ENCODE peak calls at places on chromosomes 4 and X, in nine cellular contexts. X is T-helper 1 cell; S is stromal cell of bone marrow; P is naive B cell; Y is stimulated activated CD4-positive, alpha-beta T cell treated with anti-CD3 and anti-CD28 coated beads, TNF-alpha, amount 100 ng/mL, for 24 hours; Z is fibroblast of gingiva; L is amniotic stem cell; K is GM23248; B is hepatic stellate cell. H is an unnamed sample.

GRCh38 chr4:19689511-19689910 is 562.2 kb upstream of the SLIT2 start:
- DNase-seq in X (no peak), S (peak), P (no peak), Y (no peak), Z (peak), L (peak), K (peak), B (peak), H (no peak)

GRCh38 chrX:8921615-8922014 is 112.3 kb downstream of the FAM9B start:
- DNase-seq in X (no peak), S (no peak), P (no peak), Y (no peak), Z (no peak), L (no peak), K (no peak), B (no peak), H (no peak)

GRCh38 chr4:9944431-9945425 is 76.6 kb downstream of the SLC2A9 start:
- DNase-seq in X (no peak), S (no peak), P (no peak), Y (no peak), Z (no peak), L (no peak), K (peak), B (no peak), H (no peak)

GRCh38 chrX:37755073-37755472 is 24.8 kb upstream of the CYBB start:
- DNase-seq in X (no peak), S (no peak), P (peak), Y (no peak), Z (no peak), L (no peak), K (no peak), B (no peak), H (peak)

GRCh38 chr4:102344955-102345794 is at the start of gene SLC39A8:
- DNase-seq in X (peak), S (peak), P (peak), Y (peak), Z (peak), L (peak), K (peak), B (peak), H (peak)

GRCh38 chr4:146520894-146521542 is 722 bp downstream of the SLC10A7 start:
- DNase-seq in X (no peak), S (peak), P (peak), Y (peak), Z (peak), L (peak), K (peak), B (peak), H (peak)

GRCh38 chrX:42466706-42467105 is 311.3 kb downstream of the PPP1R2C start:
- DNase-seq in X (no peak), S (no peak), P (no peak), Y (no peak), Z (no peak), L (no peak), K (no peak), B (no peak), H (no peak)

GRCh38 chrX:47561653-47562151 is 697 bp downstream of the ARAF start:
- DNase-seq in X (no peak), S (no peak), P (no peak), Y (no peak), Z (no peak), L (no peak), K (no peak), B (no peak), H (no peak)

GRCh38 chr4:742742-743311 is 37.2 kb downstream of the PCGF3 start:
- DNase-seq in X (peak), S (no peak), P (peak), Y (peak), Z (no peak), L (no peak), K (peak), B (peak), H (peak)

GRCh38 chrX:153460826-153461225 is 9.6 kb downstream of the HAUS7 start:
- DNase-seq in X (no peak), S (no peak), P (peak), Y (peak), Z (peak), L (no peak), K (peak), B (peak), H (peak)

GRCh38 chrX:79270401-79270800 is 96.7 kb downstream of the ITM2A start:
- DNase-seq in X (peak), S (no peak), P (peak), Y (peak), Z (peak), L (no peak), K (no peak), B (no peak), H (peak)

GRCh38 chr4:120877021-120877420 is 45.5 kb downstream of the PRDM5 start:
- DNase-seq in X (no peak), S (no peak), P (no peak), Y (no peak), Z (no peak), L (no peak), K (no peak), B (no peak), H (no peak)

GRCh38 chr4:173529505-173530325 is at the start of gene HAND2:
- DNase-seq in X (no peak), S (no peak), P (no peak), Y (no peak), Z (peak), L (peak), K (peak), B (peak), H (no peak)

GRCh38 chr4:185005209-185005819 is 13.0 kb upstream of the HELT start:
- DNase-seq in X (peak), S (peak), P (peak), Y (peak), Z (peak), L (peak), K (peak), B (peak), H (peak)

GRCh38 chrX:153487590-153488071 is 7.1 kb upstream of the BGN start:
- DNase-seq in X (no peak), S (no peak), P (no peak), Y (no peak), Z (no peak), L (no peak), K (peak), B (no peak), H (no peak)

GRCh38 chr4:157779084-157779483 is 393.7 kb downstream of the GASK1B start:
- DNase-seq in X (no peak), S (no peak), P (no peak), Y (no peak), Z (no peak), L (no peak), K (no peak), B (no peak), H (peak)

GRCh38 chrX:122565952-122566351 is 618.1 kb upstream of the GRIA3 start:
- DNase-seq in X (no peak), S (peak), P (no peak), Y (no peak), Z (peak), L (peak), K (peak), B (peak), H (no peak)

GRCh38 chr4:138967313-138967712 is 48.3 kb upstream of the NOCT start:
- DNase-seq in X (no peak), S (no peak), P (no peak), Y (no peak), Z (no peak), L (no peak), K (no peak), B (no peak), H (no peak)

GRCh38 chrX:111127038-111127437 is 31.0 kb downstream of the PAK3 start:
- DNase-seq in X (no peak), S (no peak), P (no peak), Y (no peak), Z (no peak), L (no peak), K (no peak), B (no peak), H (no peak)

GRCh38 chr4:162201673-162202072 is 37.9 kb upstream of the FSTL5 start:
- DNase-seq in X (no peak), S (no peak), P (no peak), Y (no peak), Z (no peak), L (no peak), K (no peak), B (no peak), H (no peak)